ENCODE peak calls at places on chromosomes 3 and 15, in five cellular contexts. W, B, A, C and L are unnamed samples.

GRCh38 chr3:108662141-108662738 is 72.7 kb downstream of the DZIP3 start:
- DNase-seq in W (no peak), B (peak), A (no peak), C (peak), L (peak)

GRCh38 chr15:64583983-64584382 is 123.6 kb downstream of the ZNF609 start:
- DNase-seq in W (no peak), B (no peak), A (no peak), C (no peak), L (no peak)

GRCh38 chr15:69577397-69577796 is 124.8 kb downstream of the RPLP1 start:
- DNase-seq in W (no peak), B (no peak), A (no peak), C (no peak), L (no peak)

GRCh38 chr3:112358311-112358780 is 25.4 kb downstream of the CD200 start:
- DNase-seq in W (no peak), B (no peak), A (no peak), C (peak), L (no peak)

GRCh38 chr3:29440321-29441019 is 159.6 kb downstream of the RBMS3 start:
- DNase-seq in W (no peak), B (no peak), A (no peak), C (no peak), L (no peak)

GRCh38 chr3:117726776-117727175 is 1017.2 kb downstream of the TUSC7 start:
- DNase-seq in W (no peak), B (no peak), A (no peak), C (no peak), L (no peak)

GRCh38 chr15:39640665-39641064 is 59.8 kb downstream of the THBS1 start:
- DNase-seq in W (no peak), B (no peak), A (no peak), C (no peak), L (no peak)

GRCh38 chr3:49723301-49723630 is 485 bp downstream of the GMPPB start:
- DNase-seq in W (peak), B (no peak), A (peak), C (peak), L (peak)

GRCh38 chr3:165749817-165750216 is 87.4 kb downstream of the BCHE start:
- DNase-seq in W (no peak), B (no peak), A (no peak), C (no peak), L (no peak)

GRCh38 chr15:90911302-90911623 is 8.2 kb downstream of the MAN2A2 start:
- DNase-seq in W (peak), B (no peak), A (no peak), C (no peak), L (no peak)

GRCh38 chr3:109355625-109356441 is 18.5 kb upstream of the DPPA4 start:
- DNase-seq in W (no peak), B (no peak), A (no peak), C (no peak), L (peak)

GRCh38 chr15:43872416-43873020 is 45.7 kb downstream of the WDR76 start:
- DNase-seq in W (no peak), B (peak), A (no peak), C (peak), L (peak)

GRCh38 chr15:46955576-46955975 is 761.7 kb upstream of the SEMA6D start:
- DNase-seq in W (no peak), B (no peak), A (no peak), C (no peak), L (no peak)

GRCh38 chr15:70856884-70857546 is 3.1 kb upstream of the LARP6 start:
- DNase-seq in W (peak), B (peak), A (peak), C (peak), L (no peak)

GRCh38 chr3:143416229-143416628 is 296.7 kb downstream of the CHST2 start:
- DNase-seq in W (no peak), B (no peak), A (no peak), C (no peak), L (no peak)

GRCh38 chr15:90191795-90192494 is 9.2 kb upstream of the SEMA4B start:
- DNase-seq in W (peak), B (no peak), A (peak), C (peak), L (peak)

GRCh38 chr15:99443768-99444446 is 121.9 kb upstream of the MEF2A start:
- DNase-seq in W (no peak), B (no peak), A (no peak), C (no peak), L (no peak)

GRCh38 chr15:99442268-99442897 is 123.4 kb upstream of the MEF2A start:
- DNase-seq in W (peak), B (peak), A (peak), C (peak), L (peak)

GRCh38 chr15:99441427-99441766 is 124.4 kb upstream of the MEF2A start:
- DNase-seq in W (no peak), B (no peak), A (no peak), C (no peak), L (peak)

GRCh38 chr15:99441871-99442267 is 123.9 kb upstream of the MEF2A start:
- DNase-seq in W (no peak), B (no peak), A (no peak), C (no peak), L (no peak)

GRCh38 chr15:99443056-99443756 is 122.6 kb upstream of the MEF2A start:
- DNase-seq in W (peak), B (no peak), A (no peak), C (no peak), L (peak)
- H3K4me3 ChIP-seq in W (no peak), B (no peak), A (no peak), C (no peak), L (no peak)

GRCh38 chr3:58176185-58176530 is 34.6 kb downstream of the DNASE1L3 start:
- DNase-seq in W (no peak), B (no peak), A (no peak), C (no peak), L (no peak)
- H3K4me3 ChIP-seq in W (no peak), B (no peak), A (no peak), C (no peak), L (no peak)

DNA sequence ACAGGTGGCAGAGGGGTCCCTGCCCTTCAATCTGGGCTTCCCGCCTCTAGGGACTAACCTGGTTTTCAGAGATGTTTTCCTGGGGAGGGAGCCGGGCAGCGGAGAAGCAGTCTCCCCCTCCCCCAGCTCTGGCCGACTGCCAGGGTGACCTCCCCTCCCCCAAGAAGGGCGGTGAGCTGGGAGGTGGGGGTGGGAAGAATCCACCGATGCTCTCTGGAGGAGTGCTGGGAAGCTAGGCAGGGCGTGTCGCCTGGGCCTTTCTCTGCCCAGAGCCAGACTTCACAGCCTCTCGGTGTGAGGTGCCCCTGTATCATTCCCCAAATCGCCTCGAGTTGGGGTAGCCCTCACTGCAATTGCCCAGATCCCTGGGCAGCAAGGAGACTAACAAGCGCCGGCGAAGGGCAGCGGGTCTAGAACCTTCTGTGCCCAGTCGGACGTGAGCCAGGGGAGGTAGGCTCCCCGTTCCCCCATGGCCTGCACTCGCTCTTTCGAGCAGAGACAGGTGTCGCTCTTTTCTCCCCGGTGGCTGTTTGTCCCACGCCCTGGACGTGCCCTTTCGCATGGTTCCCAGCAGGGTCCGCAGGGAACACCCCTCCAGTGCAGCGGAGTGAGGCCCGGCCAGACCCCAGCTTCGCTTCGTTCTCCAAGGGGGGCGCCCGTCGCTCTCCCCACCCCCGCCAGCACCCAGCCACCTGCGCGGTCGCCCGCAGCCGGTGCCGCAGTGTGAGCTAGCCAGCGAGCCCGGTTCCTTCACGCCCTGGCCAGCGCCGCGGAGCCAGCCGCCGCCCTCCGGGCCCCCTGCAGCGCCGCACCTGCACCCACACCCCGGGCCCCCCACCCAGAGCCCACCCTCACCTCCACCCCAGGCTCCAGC is 1.1 kb downstream of the RAB6B start:
- DNase-seq in W (no peak), B (no peak), A (peak), C (no peak), L (peak)
- H3K4me3 ChIP-seq in W (peak), B (peak), A (peak), C (peak), L (peak)

GRCh38 chr15:33043636-33044035 is 150.9 kb downstream of the FMN1 start:
- DNase-seq in W (no peak), B (no peak), A (no peak), C (no peak), L (no peak)
- H3K4me3 ChIP-seq in W (no peak), B (no peak), A (no peak), C (no peak), L (no peak)